ENCODE peak calls at places on chromosomes 11 and 22, in ten cellular contexts. One of them, this sample, is unnamed.
A peak's percentile ranks its signal among the peaks of the same experiment; 100 is the strongest.

GRCh38 chr11:73415854-73416615 is 39.8 kb downstream of the RELT start:
- DNase-seq in body of pancreas: no peak
- DNase-seq in Peyer's patch: no peak
- DNase-seq in GM23338: no peak
- DNase-seq in CD8-positive, alpha-beta memory T cell: no peak
- DNase-seq in iPS DF 6.9: no peak
- DNase-seq in DND-41: no peak
- DNase-seq in cardiac muscle cell: no peak
- DNase-seq in PC-9: no peak
- DNase-seq in lung: no peak
- DNase-seq in this sample: no peak

GRCh38 chr11:120169981-120170698 is 32.2 kb upstream of the TRIM29 start:
- DNase-seq in CD8-positive, alpha-beta memory T cell: no peak
- DNase-seq in PC-9: no peak
- DNase-seq in cardiac muscle cell: no peak
- DNase-seq in body of pancreas: no peak
- DNase-seq in Peyer's patch: peak; percentile 53
- DNase-seq in GM23338: no peak
- DNase-seq in DND-41: no peak
- DNase-seq in lung: no peak
- DNase-seq in iPS DF 6.9: no peak
- DNase-seq in this sample: no peak

GRCh38 chr22:47976219-47976618 is 1213.8 kb downstream of the TBC1D22A start:
- DNase-seq in CD8-positive, alpha-beta memory T cell: no peak
- DNase-seq in lung: no peak
- DNase-seq in cardiac muscle cell: no peak
- DNase-seq in body of pancreas: no peak
- DNase-seq in PC-9: no peak
- DNase-seq in Peyer's patch: no peak
- DNase-seq in DND-41: no peak
- DNase-seq in iPS DF 6.9: no peak
- DNase-seq in GM23338: no peak
- DNase-seq in this sample: no peak

GRCh38 chr22:40211481-40212052 is 33.8 kb downstream of the TNRC6B start:
- DNase-seq in body of pancreas: no peak
- DNase-seq in lung: no peak
- DNase-seq in GM23338: no peak
- DNase-seq in Peyer's patch: no peak
- DNase-seq in DND-41: no peak
- DNase-seq in cardiac muscle cell: no peak
- DNase-seq in iPS DF 6.9: no peak
- DNase-seq in PC-9: no peak
- DNase-seq in CD8-positive, alpha-beta memory T cell: no peak
- DNase-seq in this sample: no peak

GRCh38 chr11:117743121-117743815 is 53.7 kb downstream of the DSCAML1 start:
- DNase-seq in CD8-positive, alpha-beta memory T cell: no peak
- DNase-seq in cardiac muscle cell: no peak
- DNase-seq in GM23338: no peak
- DNase-seq in Peyer's patch: no peak
- DNase-seq in iPS DF 6.9: no peak
- DNase-seq in body of pancreas: peak; percentile 35
- DNase-seq in lung: no peak
- DNase-seq in DND-41: peak; percentile 18
- DNase-seq in PC-9: no peak
- DNase-seq in this sample: no peak

GRCh38 chr11:4514196-4514595 is 30.8 kb upstream of the OR52M1 start:
- DNase-seq in DND-41: no peak
- DNase-seq in lung: no peak
- DNase-seq in cardiac muscle cell: no peak
- DNase-seq in PC-9: no peak
- DNase-seq in GM23338: no peak
- DNase-seq in Peyer's patch: no peak
- DNase-seq in iPS DF 6.9: no peak
- DNase-seq in CD8-positive, alpha-beta memory T cell: no peak
- DNase-seq in body of pancreas: no peak
- DNase-seq in this sample: no peak

GRCh38 chr11:64055077-64055476 is 19.3 kb downstream of the FLRT1 start:
- DNase-seq in body of pancreas: no peak
- DNase-seq in DND-41: no peak
- DNase-seq in CD8-positive, alpha-beta memory T cell: no peak
- DNase-seq in cardiac muscle cell: peak; percentile 27
- DNase-seq in PC-9: no peak
- DNase-seq in Peyer's patch: no peak
- DNase-seq in lung: no peak
- DNase-seq in GM23338: no peak
- DNase-seq in iPS DF 6.9: no peak
- DNase-seq in this sample: no peak

GRCh38 chr11:44746894-44747293 is 20.1 kb downstream of the TSPAN18 start:
- DNase-seq in PC-9: no peak
- DNase-seq in cardiac muscle cell: no peak
- DNase-seq in Peyer's patch: no peak
- DNase-seq in iPS DF 6.9: no peak
- DNase-seq in lung: no peak
- DNase-seq in GM23338: no peak
- DNase-seq in DND-41: no peak
- DNase-seq in CD8-positive, alpha-beta memory T cell: no peak
- DNase-seq in body of pancreas: no peak
- DNase-seq in this sample: no peak

GRCh38 chr11:75980031-75980430 is 165.0 kb downstream of the UVRAG start:
- DNase-seq in body of pancreas: no peak
- DNase-seq in CD8-positive, alpha-beta memory T cell: no peak
- DNase-seq in DND-41: no peak
- DNase-seq in PC-9: no peak
- DNase-seq in iPS DF 6.9: no peak
- DNase-seq in cardiac muscle cell: no peak
- DNase-seq in GM23338: no peak
- DNase-seq in Peyer's patch: no peak
- DNase-seq in lung: no peak
- DNase-seq in this sample: no peak
- H3K4me3 ChIP-seq in body of pancreas: no peak overlapping the region
- H3K4me3 ChIP-seq in CD8-positive, alpha-beta memory T cell: no peak overlapping the region
- H3K4me3 ChIP-seq in DND-41: no peak overlapping the region
- H3K4me3 ChIP-seq in PC-9: no peak overlapping the region
- H3K4me3 ChIP-seq in iPS DF 6.9: peak overlapping the region; percentile 99
- H3K4me3 ChIP-seq in cardiac muscle cell: peak overlapping the region; percentile 66
- H3K4me3 ChIP-seq in GM23338: peak overlapping the region; percentile 46
- H3K4me3 ChIP-seq in Peyer's patch: no peak overlapping the region
- H3K4me3 ChIP-seq in lung: no peak overlapping the region
- H3K4me3 ChIP-seq in this sample: no peak overlapping the region

GRCh38 chr11:57514538-57515331 is 767 bp downstream of the SLC43A1 start:
- DNase-seq in lung: peak; percentile 62
- DNase-seq in PC-9: no peak
- DNase-seq in GM23338: peak; percentile 80
- DNase-seq in CD8-positive, alpha-beta memory T cell: peak; percentile 38
- DNase-seq in body of pancreas: peak; percentile 88
- DNase-seq in Peyer's patch: peak; percentile 72
- DNase-seq in iPS DF 6.9: no peak
- DNase-seq in cardiac muscle cell: peak; percentile 51
- DNase-seq in DND-41: peak; percentile 67
- DNase-seq in this sample: no peak

GRCh38 chr11:57513446-57513795 is 2.1 kb downstream of the SLC43A1 start:
- DNase-seq in GM23338: no peak
- DNase-seq in body of pancreas: no peak
- DNase-seq in lung: no peak
- DNase-seq in CD8-positive, alpha-beta memory T cell: no peak
- DNase-seq in Peyer's patch: no peak
- DNase-seq in PC-9: no peak
- DNase-seq in iPS DF 6.9: no peak
- DNase-seq in DND-41: no peak
- DNase-seq in cardiac muscle cell: no peak
- DNase-seq in this sample: no peak

GRCh38 chr11:57513911-57514537 is 1.5 kb downstream of the SLC43A1 start:
- DNase-seq in DND-41: no peak
- DNase-seq in Peyer's patch: peak; percentile 66
- DNase-seq in cardiac muscle cell: peak; percentile 56
- DNase-seq in iPS DF 6.9: no peak
- DNase-seq in PC-9: no peak
- DNase-seq in lung: peak; percentile 46
- DNase-seq in body of pancreas: peak; percentile 77
- DNase-seq in CD8-positive, alpha-beta memory T cell: peak; percentile 42
- DNase-seq in GM23338: peak; percentile 81
- DNase-seq in this sample: no peak

GRCh38 chr11:57511741-57512430 is 3.6 kb downstream of the SLC43A1 start:
- DNase-seq in iPS DF 6.9: no peak
- DNase-seq in PC-9: no peak
- DNase-seq in GM23338: no peak
- DNase-seq in Peyer's patch: no peak
- DNase-seq in DND-41: no peak
- DNase-seq in lung: no peak
- DNase-seq in CD8-positive, alpha-beta memory T cell: no peak
- DNase-seq in cardiac muscle cell: no peak
- DNase-seq in body of pancreas: no peak
- DNase-seq in this sample: no peak

DNA sequence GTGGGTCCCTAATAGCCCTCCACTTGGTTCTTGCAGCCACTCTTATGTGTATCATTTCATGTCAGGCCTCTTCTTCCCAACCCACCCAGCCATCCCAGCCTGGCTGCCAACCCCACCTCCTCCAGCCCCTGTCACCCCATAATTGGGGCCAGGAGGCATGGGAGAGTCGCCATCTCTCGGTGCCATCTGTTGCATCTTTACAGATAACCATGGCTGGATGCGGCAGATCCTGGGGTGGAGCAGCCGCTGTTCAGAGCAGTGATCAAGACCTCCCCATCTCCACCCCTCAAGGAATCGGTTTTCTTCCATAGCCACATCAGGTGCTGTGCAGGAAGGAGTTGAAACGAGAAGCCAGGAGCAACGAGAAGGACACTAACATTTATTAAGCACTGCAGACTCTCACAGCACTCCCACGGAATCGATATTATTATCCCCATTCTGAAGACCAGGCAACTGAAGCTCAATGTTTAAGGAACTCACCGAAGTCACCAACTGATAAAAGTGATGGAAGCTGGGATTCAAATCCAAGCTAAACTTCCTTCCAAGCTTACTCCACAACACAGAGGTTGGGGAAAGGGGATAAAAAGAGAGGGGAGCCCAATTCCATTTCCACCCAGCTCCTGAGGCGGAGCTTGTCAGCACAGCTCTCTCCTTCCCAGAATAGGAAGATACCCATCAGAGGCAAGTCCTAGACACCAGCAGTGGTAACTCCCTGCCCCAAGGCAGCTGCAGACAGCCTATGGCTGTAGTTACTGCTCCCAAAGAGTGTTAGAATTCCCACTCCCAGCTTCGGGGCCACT is 2.7 kb downstream of the SLC43A1 start:
- DNase-seq in GM23338: no peak
- DNase-seq in iPS DF 6.9: no peak
- DNase-seq in body of pancreas: no peak
- DNase-seq in DND-41: no peak
- DNase-seq in CD8-positive, alpha-beta memory T cell: no peak
- DNase-seq in lung: no peak
- DNase-seq in Peyer's patch: no peak
- DNase-seq in cardiac muscle cell: no peak
- DNase-seq in PC-9: no peak
- DNase-seq in this sample: no peak
- H3K4me3 ChIP-seq in GM23338: peak overlapping the region; percentile 86
- H3K4me3 ChIP-seq in iPS DF 6.9: no peak overlapping the region
- H3K4me3 ChIP-seq in body of pancreas: no peak overlapping the region
- H3K4me3 ChIP-seq in DND-41: no peak overlapping the region
- H3K4me3 ChIP-seq in CD8-positive, alpha-beta memory T cell: no peak overlapping the region
- H3K4me3 ChIP-seq in lung: no peak overlapping the region
- H3K4me3 ChIP-seq in Peyer's patch: no peak overlapping the region
- H3K4me3 ChIP-seq in cardiac muscle cell: no peak overlapping the region
- H3K4me3 ChIP-seq in PC-9: no peak overlapping the region
- H3K4me3 ChIP-seq in this sample: no peak overlapping the region

GRCh38 chr11:13339196-13340153 is 61.9 kb downstream of the BMAL1 start:
- DNase-seq in lung: peak; percentile 36
- DNase-seq in CD8-positive, alpha-beta memory T cell: no peak
- DNase-seq in cardiac muscle cell: no peak
- DNase-seq in iPS DF 6.9: no peak
- DNase-seq in PC-9: no peak
- DNase-seq in DND-41: peak; percentile 33
- DNase-seq in GM23338: no peak
- DNase-seq in body of pancreas: peak; percentile 24
- DNase-seq in Peyer's patch: no peak
- DNase-seq in this sample: peak; percentile 95

GRCh38 chr11:13336246-13336873 is 58.8 kb downstream of the BMAL1 start:
- DNase-seq in CD8-positive, alpha-beta memory T cell: no peak
- DNase-seq in DND-41: no peak
- DNase-seq in body of pancreas: no peak
- DNase-seq in PC-9: no peak
- DNase-seq in lung: no peak
- DNase-seq in cardiac muscle cell: no peak
- DNase-seq in Peyer's patch: no peak
- DNase-seq in iPS DF 6.9: no peak
- DNase-seq in GM23338: no peak
- DNase-seq in this sample: no peak

GRCh38 chr11:13337986-13338436 is 60.4 kb downstream of the BMAL1 start:
- DNase-seq in Peyer's patch: no peak
- DNase-seq in PC-9: no peak
- DNase-seq in cardiac muscle cell: no peak
- DNase-seq in iPS DF 6.9: no peak
- DNase-seq in DND-41: no peak
- DNase-seq in lung: no peak
- DNase-seq in body of pancreas: no peak
- DNase-seq in CD8-positive, alpha-beta memory T cell: no peak
- DNase-seq in GM23338: no peak
- DNase-seq in this sample: no peak

GRCh38 chr11:13341028-13341427 is 63.4 kb downstream of the BMAL1 start:
- DNase-seq in DND-41: no peak
- DNase-seq in Peyer's patch: no peak
- DNase-seq in body of pancreas: no peak
- DNase-seq in cardiac muscle cell: no peak
- DNase-seq in lung: no peak
- DNase-seq in iPS DF 6.9: no peak
- DNase-seq in PC-9: no peak
- DNase-seq in GM23338: no peak
- DNase-seq in CD8-positive, alpha-beta memory T cell: no peak
- DNase-seq in this sample: no peak

GRCh38 chr11:13338437-13339069 is 61.0 kb downstream of the BMAL1 start:
- DNase-seq in Peyer's patch: no peak
- DNase-seq in lung: no peak
- DNase-seq in GM23338: no peak
- DNase-seq in DND-41: peak; percentile 41
- DNase-seq in iPS DF 6.9: no peak
- DNase-seq in body of pancreas: no peak
- DNase-seq in cardiac muscle cell: no peak
- DNase-seq in CD8-positive, alpha-beta memory T cell: no peak
- DNase-seq in PC-9: peak; percentile 44
- DNase-seq in this sample: no peak
- H3K4me3 ChIP-seq in Peyer's patch: peak overlapping the region; percentile 1
- H3K4me3 ChIP-seq in lung: no peak overlapping the region
- H3K4me3 ChIP-seq in GM23338: no peak overlapping the region
- H3K4me3 ChIP-seq in DND-41: no peak overlapping the region
- H3K4me3 ChIP-seq in iPS DF 6.9: no peak overlapping the region
- H3K4me3 ChIP-seq in body of pancreas: no peak overlapping the region
- H3K4me3 ChIP-seq in cardiac muscle cell: no peak overlapping the region
- H3K4me3 ChIP-seq in CD8-positive, alpha-beta memory T cell: no peak overlapping the region
- H3K4me3 ChIP-seq in PC-9: peak overlapping the region; percentile 35
- H3K4me3 ChIP-seq in this sample: peak overlapping the region; percentile 31

GRCh38 chr22:27128461-27129080 is 471.2 kb downstream of the MIAT start:
- DNase-seq in body of pancreas: no peak
- DNase-seq in DND-41: no peak
- DNase-seq in Peyer's patch: no peak
- DNase-seq in iPS DF 6.9: no peak
- DNase-seq in cardiac muscle cell: peak; percentile 56
- DNase-seq in GM23338: no peak
- DNase-seq in PC-9: no peak
- DNase-seq in lung: no peak
- DNase-seq in CD8-positive, alpha-beta memory T cell: no peak
- DNase-seq in this sample: no peak

GRCh38 chr22:27129266-27129665 is 471.9 kb downstream of the MIAT start:
- DNase-seq in Peyer's patch: no peak
- DNase-seq in lung: no peak
- DNase-seq in PC-9: peak; percentile 94
- DNase-seq in GM23338: no peak
- DNase-seq in iPS DF 6.9: no peak
- DNase-seq in DND-41: no peak
- DNase-seq in cardiac muscle cell: no peak
- DNase-seq in CD8-positive, alpha-beta memory T cell: no peak
- DNase-seq in body of pancreas: no peak
- DNase-seq in this sample: no peak

GRCh38 chr22:27132400-27132799 is 475.0 kb downstream of the MIAT start:
- DNase-seq in Peyer's patch: no peak
- DNase-seq in cardiac muscle cell: no peak
- DNase-seq in GM23338: no peak
- DNase-seq in CD8-positive, alpha-beta memory T cell: no peak
- DNase-seq in iPS DF 6.9: no peak
- DNase-seq in lung: no peak
- DNase-seq in body of pancreas: no peak
- DNase-seq in PC-9: no peak
- DNase-seq in DND-41: no peak
- DNase-seq in this sample: no peak

GRCh38 chr22:27132896-27133500 is 475.6 kb downstream of the MIAT start:
- DNase-seq in GM23338: no peak
- DNase-seq in lung: no peak
- DNase-seq in CD8-positive, alpha-beta memory T cell: no peak
- DNase-seq in cardiac muscle cell: peak; percentile 24
- DNase-seq in Peyer's patch: no peak
- DNase-seq in iPS DF 6.9: no peak
- DNase-seq in DND-41: no peak
- DNase-seq in PC-9: no peak
- DNase-seq in body of pancreas: no peak
- DNase-seq in this sample: no peak

DNA sequence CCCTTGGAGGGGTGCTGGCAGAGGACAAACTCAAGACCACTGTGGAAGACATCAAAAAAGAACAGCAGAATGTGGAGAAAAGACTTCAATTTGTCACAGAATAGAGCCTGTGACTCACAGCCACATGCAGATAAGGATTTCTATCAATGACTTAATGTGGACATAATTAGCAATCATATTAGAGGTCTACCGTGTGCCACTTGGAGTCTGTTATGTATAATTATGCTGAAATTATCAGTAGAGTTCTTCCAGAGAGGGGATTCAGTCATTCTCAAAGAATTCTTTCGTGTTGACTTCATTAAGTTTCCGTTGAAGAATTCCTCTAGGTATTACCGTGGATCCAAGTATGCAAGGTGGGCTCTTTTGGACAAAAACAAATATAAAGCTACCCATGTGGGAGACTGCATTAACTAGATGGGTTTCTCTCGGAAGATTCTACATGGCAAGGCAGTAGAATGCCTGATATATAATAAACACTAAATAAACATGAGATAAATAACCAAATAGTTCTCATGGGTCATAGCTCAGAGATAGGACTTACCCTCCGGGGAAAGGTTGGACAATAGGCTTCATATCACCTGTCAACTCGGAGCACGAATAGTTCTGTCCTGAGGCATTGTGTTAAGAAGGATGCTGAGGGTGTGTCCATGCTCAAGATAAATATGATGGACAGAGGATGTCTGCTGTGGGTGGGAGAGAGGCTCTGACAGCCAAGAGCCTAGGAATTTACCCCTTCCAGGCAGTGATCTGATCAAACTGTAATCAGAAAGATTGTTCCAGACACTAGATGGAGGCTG is 473.8 kb downstream of the MIAT start:
- DNase-seq in CD8-positive, alpha-beta memory T cell: no peak
- DNase-seq in PC-9: peak; percentile 66
- DNase-seq in body of pancreas: no peak
- DNase-seq in DND-41: no peak
- DNase-seq in lung: no peak
- DNase-seq in GM23338: no peak
- DNase-seq in iPS DF 6.9: no peak
- DNase-seq in Peyer's patch: no peak
- DNase-seq in cardiac muscle cell: no peak
- DNase-seq in this sample: no peak
- H3K4me3 ChIP-seq in CD8-positive, alpha-beta memory T cell: no peak overlapping the region
- H3K4me3 ChIP-seq in PC-9: no peak overlapping the region
- H3K4me3 ChIP-seq in body of pancreas: no peak overlapping the region
- H3K4me3 ChIP-seq in DND-41: no peak overlapping the region
- H3K4me3 ChIP-seq in lung: no peak overlapping the region
- H3K4me3 ChIP-seq in GM23338: no peak overlapping the region
- H3K4me3 ChIP-seq in iPS DF 6.9: no peak overlapping the region
- H3K4me3 ChIP-seq in Peyer's patch: no peak overlapping the region
- H3K4me3 ChIP-seq in cardiac muscle cell: no peak overlapping the region
- H3K4me3 ChIP-seq in this sample: no peak overlapping the region

This sample was measured in skeletal muscle cell.